ENCODE peak calls at places on chromosomes 3 and 15, in seven cellular contexts. Z is PC-3, E is SJSA1, J is upper lobe of left lung, W is HepG2, F is GM23248, R is heart right ventricle. I is an unnamed sample. For H3K4me1, the result is how much of the 10 kb centered on the place peaks cover.

GRCh38 chr3:36707623-36708409 is 56.5 kb downstream of the DCLK3 start:
- DNase-seq in Z (peak), E (no peak), J (no peak), W (no peak), F (peak), R (no peak), I (no peak)

GRCh38 chr3:123883656-123884257 is 375 bp downstream of the MYLK start:
- DNase-seq in Z (no peak), E (no peak), J (no peak), W (no peak), F (peak), R (no peak), I (peak)

GRCh38 chr15:80167936-80168335 is 15.1 kb downstream of the FAH start:
- DNase-seq in Z (no peak), E (no peak), J (no peak), W (no peak), F (no peak), R (no peak), I (no peak)

GRCh38 chr3:30747771-30748281 is 141.4 kb downstream of the TGFBR2 start:
- DNase-seq in Z (peak), E (peak), J (no peak), W (peak), F (peak), R (no peak), I (no peak)

GRCh38 chr15:48191574-48192225 is at the start of gene CTXN2:
- DNase-seq in Z (no peak), E (no peak), J (no peak), W (no peak), F (no peak), R (no peak), I (peak)

GRCh38 chr3:171064461-171064860 is 37.9 kb upstream of the SLC2A2 start:
- DNase-seq in Z (no peak), E (no peak), J (no peak), W (no peak), F (no peak), R (no peak), I (no peak)

GRCh38 chr3:170961616-170962400 is 53.4 kb upstream of the EIF5A2 start:
- DNase-seq in Z (peak), E (peak), J (no peak), W (peak), F (peak), R (no peak), I (peak)

GRCh38 chr3:121481116-121481895 is 64.5 kb downstream of the POLQ start:
- DNase-seq in Z (peak), E (no peak), J (no peak), W (no peak), F (peak), R (no peak), I (no peak)

GRCh38 chr15:28086175-28086703 is 12.9 kb downstream of the OCA2 start:
- DNase-seq in Z (peak), E (peak), J (peak), W (peak), F (peak), R (peak), I (peak)

GRCh38 chr3:44562147-44562546 is 7.2 kb downstream of the ZKSCAN7 start:
- DNase-seq in Z (no peak), E (no peak), J (no peak), W (no peak), F (no peak), R (no peak), I (no peak)

GRCh38 chr15:81113861-81114261 is 20.2 kb upstream of the CFAP161 start:
- DNase-seq in Z (peak), E (peak), J (no peak), W (no peak), F (peak), R (no peak), I (no peak)

GRCh38 chr15:58501006-58501405 is 69.2 kb downstream of the LIPC start:
- DNase-seq in Z (no peak), E (no peak), J (no peak), W (no peak), F (no peak), R (no peak), I (no peak)
- H3K4me1 ChIP-seq in Z (under half), E (under half), J (under half), W (under half), F (under half), R (under half), I (under half)

DNA sequence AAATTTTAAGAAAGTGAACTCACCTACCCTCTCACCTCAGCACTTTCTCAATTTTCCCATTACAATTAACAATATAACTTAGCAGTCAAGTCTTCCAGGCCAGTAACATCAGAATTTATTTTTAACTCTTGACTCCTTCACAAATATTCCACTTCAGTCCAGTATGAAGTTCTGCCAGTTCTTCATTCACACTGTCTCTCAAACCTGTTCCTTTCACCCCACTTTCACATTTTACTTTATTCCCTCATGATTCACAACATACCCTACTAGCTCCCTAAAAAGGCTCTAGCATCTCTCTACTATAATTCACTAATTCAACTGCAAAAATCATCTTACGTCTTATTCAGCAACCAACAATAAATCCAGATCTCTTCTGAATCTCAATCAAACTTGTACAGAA is 3.8 kb downstream of the GSK3B start:
- DNase-seq in Z (no peak), E (no peak), J (no peak), W (no peak), F (no peak), R (no peak), I (no peak)
- H3K4me1 ChIP-seq in Z (under half), E (under half), J (under half), W (under half), F (under half), R (under half), I (under half)

DNA sequence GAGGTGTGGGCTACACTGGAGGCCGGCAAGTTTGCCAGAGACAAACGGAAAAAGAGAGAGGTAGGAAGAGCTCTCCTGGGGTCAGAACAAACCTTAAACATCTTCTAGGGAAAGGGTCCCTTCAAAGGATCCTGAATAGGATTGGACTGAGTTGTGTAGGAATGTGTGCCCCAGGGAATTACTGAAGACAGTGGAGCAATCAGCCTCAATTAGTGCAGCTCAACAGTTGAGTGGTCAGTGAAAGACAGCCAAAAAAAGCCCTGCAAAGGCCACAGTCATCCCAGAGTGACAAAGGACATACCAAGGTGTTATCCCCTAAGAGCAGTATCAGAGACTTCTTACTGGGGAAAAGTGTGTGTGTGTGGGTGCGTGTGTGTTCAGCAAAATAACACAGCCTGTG is 70.3 kb downstream of the NUP210 start:
- DNase-seq in Z (no peak), E (no peak), J (no peak), W (no peak), F (no peak), R (no peak), I (no peak)
- H3K4me1 ChIP-seq in Z (under half), E (under half), J (under half), W (under half), F (under half), R (under half), I (under half)

DNA sequence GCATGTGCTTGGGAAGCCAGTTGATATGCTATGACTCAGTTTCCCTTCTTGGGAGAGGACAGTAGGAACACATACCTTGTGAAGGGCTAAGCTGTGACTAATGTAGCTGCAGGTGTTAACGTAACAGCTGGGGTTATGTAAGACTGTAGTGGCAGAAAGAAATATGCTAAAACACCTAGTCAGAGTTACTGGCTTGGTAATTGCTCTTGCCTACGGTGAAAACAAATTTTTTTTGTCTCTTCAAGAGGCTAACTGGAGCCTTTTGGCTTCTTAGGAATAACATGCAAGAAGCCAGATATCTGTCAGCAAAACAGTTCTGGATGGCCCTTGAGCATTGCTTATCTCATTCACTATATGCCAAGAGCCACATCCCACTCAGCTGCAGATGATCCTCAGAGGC is 1.4 kb downstream of the MAPKBP1 start:
- DNase-seq in Z (no peak), E (no peak), J (no peak), W (no peak), F (peak), R (no peak), I (no peak)
- H3K4me1 ChIP-seq in Z (half or more), E (half or more), J (under half), W (half or more), F (half or more), R (under half), I (under half)

GRCh38 chr3:39137435-39137936 is 15.9 kb downstream of the CSRNP1 start:
- DNase-seq in Z (no peak), E (no peak), J (no peak), W (no peak), F (no peak), R (peak), I (no peak)
- H3K4me1 ChIP-seq in Z (under half), E (under half), J (half or more), W (under half), F (under half), R (under half), I (under half)

DNA sequence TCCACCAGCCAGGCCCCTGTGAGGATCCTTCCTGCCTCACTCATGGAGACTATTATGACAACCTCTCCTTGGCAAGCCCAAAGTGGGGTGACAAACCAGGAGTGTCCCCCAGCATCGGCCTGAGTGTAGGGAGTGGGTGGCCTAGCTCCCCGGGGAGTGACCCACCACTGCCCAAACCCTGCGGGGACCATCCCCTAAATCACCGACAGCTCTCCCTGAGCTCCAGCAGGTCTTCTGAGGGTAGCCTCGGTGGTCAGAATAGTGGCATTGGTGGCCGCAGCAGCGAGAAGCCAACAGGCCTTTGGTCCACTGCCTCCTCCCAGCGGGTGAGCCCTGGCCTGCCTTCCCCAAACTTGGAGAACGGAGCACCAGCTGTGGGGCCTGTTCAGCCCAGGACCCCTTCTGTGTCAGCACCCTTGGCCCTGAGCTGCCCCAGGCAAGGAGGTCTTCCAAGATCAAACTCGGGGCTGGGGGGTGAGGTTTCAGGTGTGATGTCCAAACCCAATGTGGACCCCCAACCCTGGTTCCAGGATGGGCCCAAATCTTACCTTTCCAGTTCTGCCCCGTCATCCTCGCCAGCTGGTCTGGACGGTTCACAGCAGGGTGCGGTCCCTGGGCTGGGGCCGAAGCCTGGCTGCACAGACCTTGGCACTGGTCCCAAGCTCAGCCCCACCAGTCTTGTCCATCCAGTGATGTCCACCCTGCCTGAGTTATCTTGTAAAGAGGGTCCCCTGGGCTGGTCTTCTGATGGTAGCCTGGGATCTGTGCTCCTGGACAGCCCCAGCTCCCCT is 1.0 kb downstream of the LIMD1 start:
- DNase-seq in Z (peak), E (no peak), J (no peak), W (no peak), F (no peak), R (peak), I (peak)
- H3K4me1 ChIP-seq in Z (half or more), E (under half), J (half or more), W (half or more), F (under half), R (half or more), I (under half)